ENCODE peak calls at places on chromosomes 4 and X, in five cellular contexts. B is RKO; O is HFF-Myc; P is iris pigment epithelial cell; V is stimulated activated CD4-positive, alpha-beta T cell treated with anti-CD3 and anti-CD28 coated beads, Interleukin-4, amount 100 ng/mL, for 4 hours. K is an unnamed sample.

GRCh38 chr4:110550260-110550659 is 72.6 kb downstream of the PITX2 start:
- DNase-seq in O (no peak), B (peak), P (peak), V (no peak), K (no peak)

GRCh38 chr4:120293341-120293740 is 226.7 kb upstream of the MAD2L1 start:
- DNase-seq in O (no peak), V (no peak), B (no peak), P (peak), K (no peak)

GRCh38 chr4:138301536-138301935 is 59.4 kb upstream of the SLC7A11 start:
- DNase-seq in B (no peak), O (no peak), P (peak), V (no peak), K (no peak)

GRCh38 chr4:5128569-5128968 is 77.3 kb downstream of the STK32B start:
- DNase-seq in P (no peak), B (no peak), V (no peak), O (no peak), K (no peak)

GRCh38 chrX:17635231-17635630 is 102.1 kb upstream of the SCML1 start:
- DNase-seq in B (no peak), O (no peak), V (no peak), P (peak), K (no peak)

GRCh38 chr4:38691251-38692008 is 27.4 kb downstream of the KLF3 start:
- DNase-seq in V (no peak), O (no peak), P (peak), B (no peak), K (peak)

GRCh38 chrX:39826813-39827543 is 270.8 kb downstream of the BCOR start:
- DNase-seq in P (no peak), B (no peak), V (no peak), O (no peak), K (no peak)

GRCh38 chr4:15457401-15458201 is 12.1 kb upstream of the CC2D2A start:
- DNase-seq in B (peak), O (peak), P (peak), V (no peak), K (no peak)

GRCh38 chr4:78299565-78299972 is 242.4 kb downstream of the FRAS1 start:
- DNase-seq in V (no peak), B (no peak), P (peak), O (no peak), K (no peak)

GRCh38 chr4:177964061-177964460 is 521.8 kb upstream of the AGA start:
- DNase-seq in B (no peak), P (no peak), O (no peak), V (no peak), K (no peak)

GRCh38 chr4:125115476-125115875 is 199.3 kb upstream of the FAT4 start:
- DNase-seq in O (no peak), B (no peak), V (no peak), P (peak), K (no peak)

GRCh38 chr4:174388744-174389143 is 105.0 kb downstream of the CEP44 start:
- DNase-seq in O (no peak), B (no peak), P (no peak), V (no peak), K (no peak)

GRCh38 chr4:77927991-77928925 is 65.6 kb downstream of the MRPL1 start:
- DNase-seq in B (no peak), P (peak), V (no peak), O (peak), K (no peak)

GRCh38 chrX:154735695-154736393 is 15.0 kb downstream of the GAB3 start:
- DNase-seq in B (no peak), P (peak), V (no peak), O (no peak), K (peak)

GRCh38 chr4:156609421-156609820 is 362.2 kb downstream of the PDGFC start:
- DNase-seq in P (no peak), V (no peak), B (no peak), O (no peak), K (no peak)

GRCh38 chr4:55784747-55785146 is 34.8 kb upstream of the EXOC1L start:
- DNase-seq in B (no peak), O (no peak), V (no peak), P (no peak), K (no peak)

GRCh38 chr4:8917868-8918783 is 46.5 kb upstream of the HMX1 start:
- DNase-seq in V (peak), P (peak), B (peak), O (peak), K (no peak)

GRCh38 chr4:53656421-53656981 is 65.2 kb upstream of the LNX1 start:
- DNase-seq in P (peak), B (peak), V (no peak), O (peak), K (no peak)

GRCh38 chrX:79719568-79720231 is 294.9 kb upstream of the TBX22 start:
- DNase-seq in O (no peak), B (no peak), V (no peak), P (no peak), K (no peak)

GRCh38 chr4:71163317-71163716 is 169.9 kb downstream of the DCK start:
- DNase-seq in O (no peak), V (no peak), B (no peak), P (peak), K (no peak)